ENCODE peak calls at places on chromosomes 11 and 22, in four cellular contexts. H, P, S and G are unnamed samples.

GRCh38 chr11:70538641-70539359 is 140.5 kb downstream of the CTTN start:
- DNase-seq in H (no peak), P (no peak), S (no peak), G (no peak)

GRCh38 chr11:129639300-129639699 is 176.3 kb upstream of the TMEM45B start:
- DNase-seq in H (no peak), P (no peak), S (no peak), G (peak)

GRCh38 chr11:2752204-2752772 is 52.5 kb upstream of the KCNQ1OT1 start:
- DNase-seq in H (no peak), P (no peak), S (no peak), G (no peak)

GRCh38 chr22:29128891-29129643 is 56.2 kb downstream of the KREMEN1 start:
- DNase-seq in H (no peak), P (no peak), S (no peak), G (no peak)

GRCh38 chr11:126341760-126342161 is 13.7 kb upstream of the ST3GAL4 start:
- DNase-seq in H (no peak), P (no peak), S (no peak), G (peak)

GRCh38 chr11:44623321-44623715 is 57.9 kb downstream of the CD82 start:
- DNase-seq in H (no peak), P (peak), S (peak), G (no peak)

GRCh38 chr11:77660947-77661346 is 23.4 kb upstream of the CLNS1A start:
- DNase-seq in H (no peak), P (no peak), S (no peak), G (no peak)

GRCh38 chr22:46673677-46674236 is 53.6 kb downstream of the GRAMD4 start:
- DNase-seq in H (no peak), P (peak), S (no peak), G (no peak)

GRCh38 chr22:19663821-19664325 is 50.4 kb upstream of the SEPTIN5 start:
- DNase-seq in H (no peak), P (peak), S (no peak), G (no peak)

GRCh38 chr11:44030276-44030932 is 17.4 kb upstream of the ACCSL start:
- DNase-seq in H (no peak), P (no peak), S (peak), G (no peak)

GRCh38 chr11:95466406-95466805 is 235.4 kb upstream of the SESN3 start:
- DNase-seq in H (no peak), P (no peak), S (no peak), G (no peak)

GRCh38 chr11:120231963-120232362 is 8.0 kb upstream of the POU2F3 start:
- DNase-seq in H (no peak), P (no peak), S (no peak), G (no peak)

GRCh38 chr11:123483058-123483457 is 53.0 kb downstream of the GRAMD1B start:
- DNase-seq in H (no peak), P (no peak), S (no peak), G (no peak)

GRCh38 chr11:76768091-76769047 is 14.8 kb upstream of the TSKU start:
- DNase-seq in H (peak), P (no peak), S (no peak), G (peak)

GRCh38 chr11:26227311-26227710 is 104.6 kb upstream of the ANO3 start:
- DNase-seq in H (no peak), P (peak), S (no peak), G (peak)

GRCh38 chr11:128814856-128815705 is 52.0 kb downstream of the KCNJ1 start:
- DNase-seq in H (no peak), P (no peak), S (no peak), G (peak)

GRCh38 chr22:47111626-47112373 is 349.4 kb downstream of the TBC1D22A start:
- DNase-seq in H (no peak), P (no peak), S (no peak), G (no peak)

GRCh38 chr11:44988981-44989635 is 38.4 kb upstream of the TP53I11 start:
- DNase-seq in H (no peak), P (no peak), S (peak), G (no peak)

GRCh38 chr11:371716-372590 is 2.7 kb downstream of the B4GALNT4 start:
- DNase-seq in H (no peak), P (no peak), S (no peak), G (no peak)

GRCh38 chr22:34760276-34761008 is 305.5 kb upstream of the ISX start:
- DNase-seq in H (no peak), P (no peak), S (no peak), G (no peak)

GRCh38 chr11:6397156-6397555 is 6.9 kb downstream of the SMPD1 start:
- DNase-seq in H (no peak), P (no peak), S (no peak), G (no peak)

GRCh38 chr22:44535362-44536095 is 37.5 kb upstream of the RTL6 start:
- DNase-seq in H (no peak), P (no peak), S (no peak), G (no peak)

GRCh38 chr22:17057959-17058814 is 26.6 kb upstream of the IL17RA start:
- DNase-seq in H (no peak), P (peak), S (peak), G (peak)

GRCh38 chr11:23976776-23977380 is 520.0 kb upstream of the LUZP2 start:
- DNase-seq in H (no peak), P (no peak), S (no peak), G (no peak)

GRCh38 chr11:131688056-131688693 is 317.8 kb downstream of the NTM start:
- DNase-seq in H (no peak), P (peak), S (peak), G (peak)

GRCh38 chr11:36044636-36045035 is 100.8 kb downstream of the LDLRAD3 start:
- DNase-seq in H (no peak), P (no peak), S (no peak), G (no peak)

GRCh38 chr11:9601041-9601875 is 27.8 kb downstream of the WEE1 start:
- DNase-seq in H (peak), P (peak), S (no peak), G (no peak)

GRCh38 chr11:130945945-130946344 is 29.7 kb upstream of the SNX19 start:
- DNase-seq in H (no peak), P (no peak), S (no peak), G (no peak)

GRCh38 chr22:18068381-18068988 is 9.3 kb upstream of the PEX26 start:
- DNase-seq in H (no peak), P (no peak), S (no peak), G (no peak)